ENCODE peak calls at places on chromosomes 13 and 19, in seven cellular contexts. K is HepG2, J is H1, D is SK-N-SH, W is HCT116, X is GM12878, Q is K562. P is an unnamed sample.

GRCh38 chr19:54341295-54341694 is 2.3 kb upstream of the LILRA4 start:
- DNase-seq in K (no peak), J (no peak), D (no peak), W (no peak), X (no peak), Q (peak; percentile 14), P (no peak)

GRCh38 chr19:21256722-21257121 is 72.5 kb downstream of the ZNF708 start:
- DNase-seq in K (peak; percentile 48), J (peak; percentile 25), D (peak; percentile 20), W (peak; percentile 23), X (no peak), Q (peak; percentile 34), P (no peak)

GRCh38 chr13:31048521-31048920 is 113.2 kb downstream of the HSPH1 start:
- DNase-seq in K (no peak), J (no peak), D (no peak), W (no peak), X (no peak), Q (no peak), P (peak; percentile 38)

GRCh38 chr19:48636859-48637448 is at the start of gene DBP:
- DNase-seq in K (no peak), J (no peak), D (peak; percentile 61), W (no peak), X (no peak), Q (peak; percentile 46), P (no peak)

GRCh38 chr19:7535993-7536685 is 622 bp downstream of the PNPLA6 start:
- DNase-seq in K (no peak), J (no peak), D (no peak), W (no peak), X (no peak), Q (no peak), P (no peak)

GRCh38 chr19:55080121-55080914 is 4.6 kb downstream of the EPS8L1 start:
- DNase-seq in K (peak; percentile 35), J (no peak), D (peak; percentile 96), W (peak; percentile 84), X (no peak), Q (peak; percentile 93), P (peak; percentile 47)

GRCh38 chr13:24146961-24147569 is 13.5 kb upstream of the SPATA13 start:
- DNase-seq in K (no peak), J (no peak), D (no peak), W (no peak), X (no peak), Q (no peak), P (no peak)

GRCh38 chr13:109273326-109273751 is 513.0 kb downstream of the IRS2 start:
- DNase-seq in K (no peak), J (no peak), D (no peak), W (no peak), X (no peak), Q (no peak), P (peak; percentile 65)

GRCh38 chr13:19791953-19792537 is 9.3 kb upstream of the PSPC1 start:
- DNase-seq in K (no peak), J (no peak), D (no peak), W (no peak), X (no peak), Q (peak; percentile 7), P (no peak)

GRCh38 chr19:19488875-19489690 is 26.3 kb downstream of the TSSK6 start:
- DNase-seq in K (peak; percentile 60), J (peak; percentile 70), D (peak; percentile 82), W (peak; percentile 89), X (peak; percentile 73), Q (peak; percentile 94), P (peak; percentile 86)

GRCh38 chr19:18883530-18884304 is 12.2 kb downstream of the CERS1 start:
- DNase-seq in K (no peak), J (no peak), D (no peak), W (no peak), X (no peak), Q (peak; percentile 58), P (no peak)

GRCh38 chr19:35247526-35248309 is 1.1 kb upstream of the LSR start:
- DNase-seq in K (peak; percentile 87), J (peak; percentile 92), D (no peak), W (peak; percentile 95), X (peak; percentile 46), Q (peak; percentile 92), P (no peak)

GRCh38 chr13:114124921-114125320 is 7.5 kb downstream of the RASA3 start:
- DNase-seq in K (no peak), J (no peak), D (no peak), W (no peak), X (no peak), Q (no peak), P (no peak)

GRCh38 chr13:94110011-94110410 is 369.5 kb downstream of the DCT start:
- DNase-seq in K (no peak), J (no peak), D (no peak), W (no peak), X (no peak), Q (no peak), P (no peak)

GRCh38 chr19:45518469-45518826 is 11.2 kb downstream of the VASP start:
- DNase-seq in K (no peak), J (no peak), D (no peak), W (no peak), X (no peak), Q (no peak), P (no peak)

GRCh38 chr19:8988204-8988603 is 22.0 kb downstream of the MUC16 start:
- DNase-seq in K (no peak), J (no peak), D (no peak), W (peak; percentile 13), X (no peak), Q (peak; percentile 56), P (no peak)

GRCh38 chr13:26855071-26855470 is 94.5 kb upstream of the GPR12 start:
- DNase-seq in K (no peak), J (no peak), D (no peak), W (no peak), X (no peak), Q (no peak), P (no peak)

GRCh38 chr19:47120461-47120860 is 6.9 kb upstream of the ZC3H4 start:
- DNase-seq in K (no peak), J (no peak), D (no peak), W (no peak), X (no peak), Q (no peak), P (no peak)

GRCh38 chr13:103537616-103538015 is 471.4 kb upstream of the SLC10A2 start:
- DNase-seq in K (no peak), J (no peak), D (no peak), W (no peak), X (no peak), Q (no peak), P (no peak)

GRCh38 chr19:17522988-17523872 is 11.8 kb downstream of the PGLS start:
- DNase-seq in K (no peak), J (no peak), D (no peak), W (no peak), X (peak; percentile 92), Q (no peak), P (no peak)

GRCh38 chr13:76937416-76937815 is 10.9 kb upstream of the ACOD1 start:
- DNase-seq in K (no peak), J (no peak), D (no peak), W (peak; percentile 3), X (no peak), Q (no peak), P (peak; percentile 86)

GRCh38 chr19:5692785-5693194 is 2.7 kb downstream of the RPL36 start:
- DNase-seq in K (no peak), J (no peak), D (peak; percentile 28), W (no peak), X (no peak), Q (peak; percentile 40), P (no peak)

GRCh38 chr19:5691930-5692784 is 2.1 kb downstream of the RPL36 start:
- DNase-seq in K (no peak), J (no peak), D (peak; percentile 64), W (no peak), X (no peak), Q (peak; percentile 78), P (no peak)

GRCh38 chr19:5691205-5691929 is 1.3 kb downstream of the RPL36 start:
- DNase-seq in K (no peak), J (no peak), D (peak; percentile 67), W (no peak), X (no peak), Q (peak; percentile 68), P (peak; percentile 60)

GRCh38 chr19:5690955-5691204 is 785 bp downstream of the RPL36 start:
- DNase-seq in K (no peak), J (no peak), D (no peak), W (no peak), X (no peak), Q (no peak), P (no peak)

DNA sequence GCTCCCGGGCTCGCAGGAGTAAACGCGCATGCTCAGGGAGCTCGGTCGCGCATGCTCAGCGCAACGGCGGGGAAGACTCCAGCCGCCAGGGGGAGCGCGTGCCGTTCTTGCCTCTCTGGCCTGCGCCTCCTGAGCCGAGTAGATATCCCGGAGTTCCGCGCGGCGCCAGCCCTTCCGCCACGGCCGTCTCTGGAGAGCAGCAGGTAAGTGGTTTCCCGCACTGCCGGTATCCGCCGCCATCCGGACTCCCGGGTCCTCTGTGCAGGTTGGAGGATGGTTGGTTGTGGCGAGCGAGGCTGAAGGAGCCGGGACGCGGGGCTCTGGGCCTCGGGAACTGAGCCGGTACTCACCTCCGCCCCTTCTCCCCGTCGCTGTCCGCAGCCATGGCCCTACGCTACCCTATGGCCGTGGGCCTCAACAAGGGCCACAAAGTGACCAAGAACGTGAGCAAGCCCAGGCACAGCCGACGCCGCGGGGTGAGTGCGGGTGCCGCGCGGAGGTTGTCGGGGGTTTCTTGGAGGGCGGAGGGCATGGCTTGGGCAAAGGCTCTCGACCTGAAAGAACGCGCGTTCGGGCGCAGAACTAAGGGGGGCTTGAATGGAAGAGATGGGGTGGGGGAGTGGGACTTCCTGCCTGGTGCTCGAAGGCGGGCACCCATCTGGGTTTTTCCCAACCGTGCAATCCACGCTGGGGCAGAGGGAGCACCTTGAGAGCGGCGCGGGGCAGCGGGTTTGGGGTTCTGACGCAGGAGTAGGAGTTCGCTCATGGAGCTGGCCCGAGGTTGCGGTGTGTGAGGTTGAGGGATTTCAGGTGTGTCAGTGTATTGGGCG is at the start of gene RPL36:
- DNase-seq in K (peak; percentile 92), J (peak; percentile 90), D (peak; percentile 94), W (peak; percentile 92), X (peak; percentile 94), Q (peak; percentile 98), P (peak; percentile 99)
- TF ChIP-seq MAX in K (peak; percentile 89), J (peak; percentile 74), D (peak; percentile 81), W (peak; percentile 92), X (peak; percentile 75), Q (peak; percentile 93), P (peak; percentile 35)

GRCh38 chr19:2290441-2291184 is 8.6 kb upstream of the PEAK3 start:
- DNase-seq in K (no peak), J (no peak), D (no peak), W (no peak), X (no peak), Q (no peak), P (no peak)
- H2AFZ ChIP-seq in K (no peak overlapping the region), J (no peak overlapping the region), D (no peak overlapping the region), W (no peak overlapping the region), X (peak overlapping the region; percentile 72), Q (no peak overlapping the region), P (no peak overlapping the region)

DNA sequence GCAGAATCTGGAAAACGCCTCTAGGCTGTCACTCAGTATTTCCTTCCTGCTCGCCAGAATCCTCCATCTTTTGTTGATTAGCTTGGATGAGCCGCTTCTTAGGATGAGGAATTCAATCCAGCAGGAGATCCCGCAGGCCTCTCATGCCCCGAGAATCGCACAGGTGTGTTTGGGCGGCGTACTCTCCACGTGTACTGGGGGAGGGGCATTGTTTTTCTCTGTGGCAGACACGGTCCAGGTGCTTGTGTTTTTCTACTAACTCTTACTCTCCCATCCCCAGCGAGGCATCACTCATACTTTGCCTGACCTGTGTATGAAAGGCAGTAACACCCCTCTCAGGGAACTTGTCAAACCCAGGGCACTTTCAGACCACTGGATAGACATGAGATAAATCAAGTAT is 40.1 kb downstream of the ZIC5 start:
- DNase-seq in K (no peak), J (no peak), D (no peak), W (no peak), X (no peak), Q (no peak), P (no peak)
- TF ChIP-seq MAX in K (no peak), J (no peak), D (no peak), W (no peak), X (no peak), Q (no peak), P (no peak)

GRCh38 chr13:43991773-43992201 is 112.1 kb downstream of the LACC1 start:
- DNase-seq in K (no peak), J (no peak), D (no peak), W (no peak), X (no peak), Q (no peak), P (no peak)
- H2AFZ ChIP-seq in K (no peak overlapping the region), J (peak overlapping the region; percentile 43), D (no peak overlapping the region), W (no peak overlapping the region), X (no peak overlapping the region), Q (no peak overlapping the region), P (no peak overlapping the region)